ENCODE peak calls at places on chromosomes 11 and 22, in seven cellular contexts. O is OCI-LY7, Q is right atrium auricular region, U is activated B cell treated with CpG ODN at 0.5 μM for 24 hours, F is neural crest cell, K is omental fat pad, Z is fibroblast of mammary gland. I is an unnamed sample.

GRCh38 chr11:64324692-64325469 is 7.0 kb downstream of the PRDX5 start:
- DNase-seq in O (no peak), F (no peak), U (no peak), Q (no peak), K (no peak), Z (no peak), I (no peak)

GRCh38 chr22:46737105-46737975 is 712 bp downstream of the CERK start:
- DNase-seq in K (no peak), O (peak; percentile 69), Q (no peak), Z (peak; percentile 46), F (peak; percentile 25), U (peak; percentile 50), I (peak; percentile 67)

GRCh38 chr11:116857316-116857715 is 19.9 kb upstream of the APOA1 start:
- DNase-seq in Z (peak; percentile 21), K (no peak), O (no peak), F (no peak), Q (no peak), U (no peak), I (no peak)

GRCh38 chr11:73152086-73152853 is 10.2 kb upstream of the FCHSD2 start:
- DNase-seq in Z (no peak), Q (no peak), U (no peak), K (no peak), O (peak; percentile 92), F (no peak), I (no peak)

GRCh38 chr11:86818466-86819282 is 18.3 kb downstream of the PRSS23 start:
- DNase-seq in Q (no peak), O (peak; percentile 58), Z (peak; percentile 83), U (no peak), F (no peak), K (no peak), I (peak; percentile 45)

GRCh38 chr11:11970556-11970955 is 37.9 kb downstream of the DKK3 start:
- DNase-seq in O (no peak), Z (no peak), F (no peak), U (no peak), Q (no peak), K (no peak), I (no peak)

GRCh38 chr11:35050596-35050995 is 88.4 kb upstream of the CD44 start:
- DNase-seq in F (no peak), U (no peak), Q (no peak), Z (no peak), O (no peak), K (no peak), I (no peak)

GRCh38 chr11:127485541-127485940 is 485.0 kb upstream of the KIRREL3 start:
- DNase-seq in Z (no peak), O (no peak), U (no peak), Q (no peak), F (no peak), K (no peak), I (no peak)

GRCh38 chr11:12007230-12007593 is 1.2 kb downstream of the DKK3 start:
- DNase-seq in Z (no peak), U (no peak), F (no peak), O (no peak), K (no peak), Q (no peak), I (no peak)

DNA sequence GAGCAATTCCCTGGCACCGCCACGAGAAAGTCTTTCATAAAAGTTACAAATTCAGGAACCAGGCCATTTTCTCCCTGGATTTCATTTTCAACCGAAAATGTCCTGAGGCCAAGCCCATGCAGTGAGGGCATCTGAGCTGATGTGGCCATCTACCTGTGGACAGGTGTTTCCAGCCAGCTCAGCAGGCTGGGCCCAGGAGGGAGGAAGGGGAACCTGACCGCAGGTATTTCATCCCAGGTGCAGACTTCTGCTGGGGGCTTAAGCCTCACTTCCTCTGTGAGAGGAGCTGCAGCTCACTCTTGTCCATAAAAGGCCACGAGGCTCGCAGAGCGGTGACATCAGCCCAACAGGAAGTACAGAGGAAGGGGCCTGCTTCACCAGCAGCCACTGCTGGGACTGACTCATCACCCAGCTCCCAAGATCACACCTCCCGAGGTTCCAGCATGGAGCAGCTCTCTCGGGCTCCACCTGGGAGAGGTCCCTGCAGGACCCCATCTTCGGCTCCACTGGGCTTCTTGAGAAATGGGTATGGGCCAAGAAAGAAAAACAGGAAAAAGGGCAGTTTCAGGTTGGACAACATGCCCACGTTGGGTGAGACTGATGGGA is 56.4 kb downstream of the MYH9 start:
- DNase-seq in U (peak; percentile 59), Q (peak; percentile 94), K (no peak), Z (peak; percentile 93), O (peak; percentile 91), F (no peak), I (peak; percentile 87)
- TF ChIP-seq CTCF in U (no peak), Q (no peak), K (no peak), Z (no peak), O (no peak), F (no peak), I (no peak)

GRCh38 chr11:65919151-65920034 is at the start of gene DRAP1:
- DNase-seq in F (peak; percentile 98), Z (peak; percentile 96), U (peak; percentile 95), K (peak; percentile 89), O (peak; percentile 99), Q (peak; percentile 98), I (peak; percentile 100)
- TF ChIP-seq CTCF in F (no peak), Z (no peak), U (no peak), K (no peak), O (no peak), Q (no peak), I (no peak)

GRCh38 chr11:82906236-82906635 is 4.7 kb downstream of the DDIAS start:
- DNase-seq in F (no peak), K (no peak), Z (peak; percentile 46), U (no peak), Q (no peak), O (peak; percentile 79), I (no peak)
- TF ChIP-seq CTCF in F (peak; percentile 85), K (no peak), Z (peak; percentile 38), U (peak; percentile 35), Q (peak; percentile 46), O (peak; percentile 94), I (peak; percentile 28)

DNA sequence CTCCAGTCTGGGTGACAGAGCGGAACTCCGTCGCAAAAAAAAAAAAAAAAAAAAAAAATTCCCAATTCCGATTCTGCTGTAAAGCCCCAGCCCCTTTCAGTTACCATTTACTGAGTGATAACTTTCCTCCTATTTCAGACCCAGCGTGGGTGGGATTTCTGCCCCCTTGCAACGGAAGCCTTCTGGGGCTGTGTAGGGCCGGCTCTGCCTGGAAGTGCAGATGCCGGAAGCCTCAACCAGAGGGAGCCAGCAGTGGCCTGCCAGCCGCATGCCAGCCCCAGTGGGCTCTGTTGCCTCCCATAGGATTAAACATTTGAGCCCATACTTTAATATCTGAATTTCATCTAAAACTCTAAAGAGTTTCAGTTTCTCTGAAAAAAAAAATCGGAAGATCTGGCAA is 60.0 kb upstream of the NUP50 start:
- DNase-seq in Z (no peak), Q (no peak), U (no peak), F (no peak), O (no peak), K (no peak), I (no peak)
- TF ChIP-seq CTCF in Z (no peak), Q (no peak), U (no peak), F (no peak), O (no peak), K (no peak), I (no peak)

DNA sequence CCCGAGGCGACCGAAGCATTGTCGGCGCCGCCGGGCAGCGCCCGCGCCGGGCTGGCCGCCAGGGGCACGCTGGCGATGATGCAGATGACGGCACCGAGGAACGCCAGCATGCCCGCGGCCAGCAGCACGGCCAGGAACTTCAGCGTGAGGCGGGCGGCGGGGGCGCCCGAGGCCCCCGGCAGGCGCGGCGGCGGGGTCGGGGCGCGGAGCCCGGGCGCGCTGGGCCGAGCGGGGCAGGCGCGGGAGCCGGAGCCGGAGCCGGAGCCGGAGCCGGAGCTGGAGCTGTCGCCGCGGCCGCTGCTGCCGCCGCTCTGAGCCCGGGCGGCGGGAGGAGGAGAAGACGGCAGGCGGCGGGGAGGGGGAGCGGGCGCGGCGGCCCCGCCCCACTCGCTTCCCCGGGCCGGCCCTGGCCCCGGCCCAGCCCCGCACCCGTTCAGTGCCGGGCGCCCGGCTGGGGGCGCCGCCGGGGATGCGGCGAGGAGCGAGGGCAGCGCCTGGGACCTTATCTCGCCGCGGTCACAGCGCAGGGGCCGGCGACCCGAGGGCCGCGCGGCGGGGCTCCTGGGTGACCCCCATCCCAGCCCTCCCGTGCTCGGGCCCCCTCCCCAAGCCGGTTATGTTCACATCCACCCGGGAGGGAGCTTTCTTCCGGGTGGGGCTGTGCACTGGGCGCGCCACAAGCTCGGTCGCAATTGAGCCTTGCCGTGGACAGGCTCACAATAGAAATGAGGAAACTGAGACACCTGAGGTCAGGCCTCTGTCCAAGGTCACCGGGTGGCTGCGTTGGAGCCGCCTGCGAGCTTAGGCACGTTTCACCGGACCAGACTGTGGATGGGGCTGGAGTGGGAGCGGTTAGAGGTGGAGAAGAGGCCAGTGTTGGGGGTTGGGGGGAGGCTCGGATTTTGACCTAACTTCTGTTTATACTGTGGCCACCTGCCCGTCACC is at the start of gene NPTXR:
- DNase-seq in F (peak; percentile 54), O (no peak), Q (no peak), Z (no peak), U (peak; percentile 33), K (no peak), I (no peak)
- TF ChIP-seq CTCF in F (no peak), O (no peak), Q (no peak), Z (no peak), U (no peak), K (no peak), I (no peak)

GRCh38 chr22:23365961-23366360 is 185.7 kb downstream of the BCR start:
- DNase-seq in U (no peak), Z (no peak), Q (no peak), K (no peak), F (no peak), O (no peak), I (no peak)
- TF ChIP-seq CTCF in U (no peak), Z (no peak), Q (no peak), K (no peak), F (no peak), O (no peak), I (no peak)

I was measured in GM10248.